ENCODE peak calls at places on chromosomes 16 and 17, in ten cellular contexts. C is sigmoid colon, A is fibroblast of the aortic adventitia, O is thoracic aorta, H is transverse colon, Y is stomach, I is fibroblast of pulmonary artery, K is GM12878, P is MM.1S, U is fibroblast of lung. V is an unnamed sample.

GRCh38 chr16:49503242-49504022 is 129.8 kb downstream of the C16orf78 start:
- DNase-seq in C (peak; percentile 42), A (no peak), O (no peak), H (peak; percentile 30), Y (no peak), I (no peak), K (no peak), P (no peak), U (no peak), V (no peak)

GRCh38 chr16:50103764-50104163 is 38.0 kb downstream of the HEATR3 start:
- DNase-seq in C (no peak), A (no peak), O (no peak), H (no peak), Y (no peak), I (peak; percentile 65), K (no peak), P (no peak), U (peak; percentile 33), V (no peak)

GRCh38 chr16:59698341-59698979 is 964.3 kb upstream of the GOT2 start:
- DNase-seq in C (no peak), A (no peak), O (no peak), H (no peak), Y (no peak), I (peak; percentile 10), K (no peak), P (no peak), U (peak; percentile 74), V (peak; percentile 58)

GRCh38 chr16:71499775-71500364 is 10.7 kb upstream of the ZNF19 start:
- DNase-seq in C (no peak), A (peak; percentile 77), O (no peak), H (peak; percentile 26), Y (no peak), I (peak; percentile 79), K (peak; percentile 28), P (peak; percentile 68), U (peak; percentile 75), V (peak; percentile 76)

GRCh38 chr16:83928341-83929055 is 24.5 kb upstream of the OSGIN1 start:
- DNase-seq in C (no peak), A (peak; percentile 81), O (no peak), H (no peak), Y (no peak), I (peak; percentile 60), K (no peak), P (no peak), U (peak; percentile 63), V (peak; percentile 97)

GRCh38 chr17:34393401-34393800 is 30.4 kb upstream of the CCL1 start:
- DNase-seq in C (no peak), A (no peak), O (no peak), H (no peak), Y (no peak), I (no peak), K (no peak), P (no peak), U (no peak), V (no peak)

GRCh38 chr17:56786989-56787482 is 46.7 kb downstream of the C17orf67 start:
- DNase-seq in C (no peak), A (peak; percentile 69), O (no peak), H (peak; percentile 25), Y (no peak), I (peak; percentile 88), K (peak; percentile 60), P (peak; percentile 80), U (peak; percentile 93), V (no peak)

GRCh38 chr17:14301761-14302401 is 1.0 kb downstream of the HS3ST3B1 start:
- DNase-seq in C (no peak), A (peak; percentile 64), O (no peak), H (peak; percentile 43), Y (peak; percentile 48), I (peak; percentile 61), K (no peak), P (no peak), U (peak; percentile 65), V (peak; percentile 92)

GRCh38 chr16:46763147-46763546 is 15.0 kb upstream of the MYLK3 start:
- DNase-seq in C (no peak), A (no peak), O (no peak), H (no peak), Y (no peak), I (peak; percentile 20), K (no peak), P (no peak), U (no peak), V (no peak)

GRCh38 chr17:79305831-79306687 is 231.4 kb downstream of the ENGASE start:
- DNase-seq in C (no peak), A (peak; percentile 37), O (peak; percentile 14), H (no peak), Y (peak; percentile 66), I (peak; percentile 6), K (no peak), P (no peak), U (no peak), V (no peak)

GRCh38 chr17:31754239-31754945 is 104.7 kb downstream of the COPRS start:
- DNase-seq in C (no peak), A (peak; percentile 83), O (no peak), H (no peak), Y (no peak), I (peak; percentile 75), K (no peak), P (no peak), U (peak; percentile 92), V (peak; percentile 93)

GRCh38 chr16:88069397-88070168 is 118.3 kb downstream of the BANP start:
- DNase-seq in C (peak; percentile 28), A (no peak), O (no peak), H (peak; percentile 83), Y (peak; percentile 45), I (no peak), K (peak; percentile 39), P (peak; percentile 77), U (no peak), V (no peak)

GRCh38 chr17:51461578-51462004 is 201.2 kb downstream of the UTP18 start:
- DNase-seq in C (no peak), A (peak; percentile 53), O (no peak), H (peak; percentile 22), Y (peak; percentile 54), I (peak; percentile 62), K (no peak), P (peak; percentile 53), U (peak; percentile 15), V (peak; percentile 93)
- TF ChIP-seq CTCF in C (no peak), A (peak; percentile 78), O (peak; percentile 36), H (peak; percentile 71), Y (peak; percentile 47), I (peak; percentile 87), K (peak; percentile 87), P (peak; percentile 94), U (peak; percentile 62), V (peak; percentile 93)

GRCh38 chr16:35210681-35211433 is 1751.4 kb downstream of the TP53TG3F start:
- DNase-seq in C (no peak), A (no peak), O (no peak), H (no peak), Y (no peak), I (no peak), K (no peak), P (no peak), U (no peak), V (no peak)

GRCh38 chr16:35207059-35207999 is 1747.9 kb downstream of the TP53TG3F start:
- DNase-seq in C (no peak), A (no peak), O (no peak), H (no peak), Y (no peak), I (no peak), K (no peak), P (peak; percentile 83), U (no peak), V (no peak)

GRCh38 chr16:35203636-35204035 is 1744.2 kb downstream of the TP53TG3F start:
- DNase-seq in C (no peak), A (no peak), O (no peak), H (no peak), Y (no peak), I (no peak), K (no peak), P (no peak), U (no peak), V (no peak)

GRCh38 chr16:35208001-35208935 is 1748.9 kb downstream of the TP53TG3F start:
- DNase-seq in C (no peak), A (no peak), O (no peak), H (no peak), Y (no peak), I (no peak), K (no peak), P (no peak), U (no peak), V (peak; percentile 66)
- H3K4me3 ChIP-seq in C (no peak overlapping the region), A (no peak overlapping the region), O (no peak overlapping the region), H (no peak overlapping the region), Y (no peak overlapping the region), I (no peak overlapping the region), K (no peak overlapping the region), P (peak overlapping the region; percentile 17), U (no peak overlapping the region), V (no peak overlapping the region)

GRCh38 chr16:10947211-10947787 is 2.9 kb downstream of the CLEC16A start:
- DNase-seq in C (no peak), A (no peak), O (no peak), H (no peak), Y (no peak), I (no peak), K (no peak), P (no peak), U (no peak), V (no peak)

GRCh38 chr16:10950393-10950792 is 6.0 kb downstream of the CLEC16A start:
- DNase-seq in C (no peak), A (no peak), O (no peak), H (no peak), Y (no peak), I (no peak), K (no peak), P (no peak), U (no peak), V (no peak)

GRCh38 chr16:10946308-10946707 is 1.9 kb downstream of the CLEC16A start:
- DNase-seq in C (no peak), A (no peak), O (no peak), H (no peak), Y (no peak), I (no peak), K (no peak), P (no peak), U (no peak), V (no peak)

GRCh38 chr16:10951016-10951415 is 6.7 kb downstream of the CLEC16A start:
- DNase-seq in C (no peak), A (no peak), O (no peak), H (no peak), Y (no peak), I (no peak), K (no peak), P (no peak), U (no peak), V (no peak)

GRCh38 chr16:10949424-10949970 is 5.1 kb downstream of the CLEC16A start:
- DNase-seq in C (no peak), A (peak; percentile 27), O (no peak), H (peak; percentile 28), Y (no peak), I (peak; percentile 39), K (peak; percentile 91), P (no peak), U (no peak), V (peak; percentile 81)
- TF ChIP-seq CTCF in C (no peak), A (no peak), O (peak; percentile 38), H (no peak), Y (no peak), I (no peak), K (peak; percentile 34), P (no peak), U (no peak), V (no peak)

DNA sequence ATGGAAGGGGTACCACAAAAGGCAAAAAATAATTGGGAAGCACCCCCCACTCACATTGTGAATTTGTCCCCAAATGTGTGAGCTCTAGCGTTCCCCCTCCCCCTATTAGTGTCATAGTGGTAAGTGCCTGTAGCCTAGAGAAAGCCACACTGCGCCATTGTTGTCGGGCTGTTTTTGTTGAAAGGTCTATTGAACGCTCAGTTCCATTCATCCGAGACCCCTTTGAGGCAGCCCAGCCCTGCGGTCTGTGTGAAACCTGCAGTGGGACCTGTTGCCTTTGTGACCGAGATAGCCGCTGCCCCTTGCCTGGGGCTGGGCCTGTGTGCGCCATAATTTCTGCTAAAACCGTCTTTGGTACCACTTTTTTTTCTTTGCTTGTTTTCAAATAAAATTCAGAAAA is 3.0 kb downstream of the JPT2 start:
- DNase-seq in C (no peak), A (no peak), O (no peak), H (no peak), Y (no peak), I (no peak), K (no peak), P (no peak), U (no peak), V (no peak)
- H3K4me3 ChIP-seq in C (no peak overlapping the region), A (no peak overlapping the region), O (no peak overlapping the region), H (no peak overlapping the region), Y (no peak overlapping the region), I (no peak overlapping the region), K (no peak overlapping the region), P (no peak overlapping the region), U (no peak overlapping the region), V (no peak overlapping the region)